ENCODE peak calls at places on chromosomes 4 and X, in seven cellular contexts. E, K, Y, R, X, C and N are unnamed samples.

GRCh38 chr4:129641179-129641578 is 545.2 kb downstream of the C4orf33 start:
- DNase-seq in X (peak; percentile 51), K (no peak), Y (peak; percentile 14), R (peak; percentile 86), C (peak; percentile 35), E (no peak), N (peak; percentile 48)

GRCh38 chrX:139905041-139905440 is 27.8 kb downstream of the ATP11C start:
- DNase-seq in X (no peak), E (no peak), R (no peak), C (no peak), Y (no peak), K (no peak), N (no peak)

GRCh38 chr4:151719045-151719743 is 41.6 kb downstream of the GATB start:
- DNase-seq in X (peak; percentile 18), R (no peak), C (no peak), K (no peak), Y (no peak), E (no peak), N (no peak)

GRCh38 chr4:38930199-38930598 is 62.6 kb downstream of the FAM114A1 start:
- DNase-seq in Y (no peak), E (no peak), R (no peak), X (peak; percentile 27), C (no peak), K (no peak), N (no peak)

GRCh38 chrX:120790118-120790517 is 85.5 kb downstream of the CT47B1 start:
- DNase-seq in X (peak; percentile 78), K (no peak), Y (no peak), E (no peak), R (peak; percentile 26), C (peak; percentile 53), N (peak; percentile 72)

GRCh38 chr4:99844048-99844447 is 27.4 kb downstream of the DAPP1 start:
- DNase-seq in E (no peak), X (no peak), R (no peak), K (no peak), Y (no peak), C (no peak), N (no peak)

GRCh38 chr4:136829298-136829697 is 703.0 kb downstream of the PCDH18 start:
- DNase-seq in K (no peak), Y (no peak), E (no peak), R (no peak), C (no peak), X (no peak), N (peak; percentile 71)

GRCh38 chr4:23629421-23629820 is 260.4 kb downstream of the PPARGC1A start:
- DNase-seq in X (no peak), Y (no peak), R (no peak), C (no peak), K (no peak), E (no peak), N (no peak)

GRCh38 chr4:15847746-15848145 is 69.6 kb downstream of the CD38 start:
- DNase-seq in C (no peak), R (no peak), E (no peak), K (no peak), X (no peak), Y (no peak), N (no peak)

GRCh38 chrX:18702362-18703195 is 4.9 kb upstream of the PPEF1 start:
- DNase-seq in C (no peak), K (no peak), Y (no peak), X (no peak), R (no peak), E (no peak), N (no peak)

GRCh38 chr4:73422458-73422752 is 13.6 kb upstream of the AFP start:
- DNase-seq in K (no peak), Y (no peak), X (no peak), R (no peak), E (no peak), C (no peak), N (no peak)

GRCh38 chrX:22800360-22800759 is 199.4 kb upstream of the DDX53 start:
- DNase-seq in K (no peak), E (no peak), Y (no peak), X (no peak), C (no peak), R (peak; percentile 4), N (no peak)

GRCh38 chr4:42397635-42398447 is 553 bp downstream of the SHISA3 start:
- DNase-seq in Y (peak; percentile 24), K (no peak), C (no peak), R (no peak), X (peak; percentile 77), E (no peak), N (peak; percentile 67)

GRCh38 chrX:31854716-31855115 is 782.9 kb upstream of the FTHL17 start:
- DNase-seq in E (no peak), X (no peak), Y (no peak), C (no peak), R (no peak), K (no peak), N (no peak)

GRCh38 chr4:154491341-154491679 is 289 bp downstream of the DCHS2 start:
- DNase-seq in X (peak; percentile 73), R (no peak), Y (no peak), C (no peak), E (no peak), K (no peak), N (peak; percentile 41)

GRCh38 chr4:1720163-1720983 is 750 bp downstream of the TMEM129 start:
- DNase-seq in R (no peak), C (no peak), E (peak; percentile 72), X (peak; percentile 77), Y (peak; percentile 56), K (no peak), N (no peak)

GRCh38 chr4:137705171-137705783 is 173.0 kb upstream of the PCDH18 start:
- DNase-seq in Y (no peak), X (no peak), E (no peak), R (peak; percentile 61), C (no peak), K (no peak), N (no peak)

GRCh38 chr4:119025440-119025839 is 110.2 kb upstream of the MYOZ2 start:
- DNase-seq in Y (no peak), C (peak; percentile 38), K (no peak), R (peak; percentile 52), X (no peak), E (peak; percentile 73), N (no peak)

GRCh38 chr4:119024102-119024501 is 111.5 kb upstream of the MYOZ2 start:
- DNase-seq in C (no peak), Y (no peak), K (no peak), X (no peak), E (no peak), R (no peak), N (peak; percentile 87)

GRCh38 chr4:119026662-119027444 is 108.8 kb upstream of the MYOZ2 start:
- DNase-seq in K (no peak), Y (peak; percentile 53), R (peak; percentile 61), X (no peak), E (no peak), C (no peak), N (no peak)

GRCh38 chr4:119027815-119028214 is 107.8 kb upstream of the MYOZ2 start:
- DNase-seq in X (no peak), K (no peak), R (no peak), Y (no peak), C (no peak), E (no peak), N (no peak)

DNA sequence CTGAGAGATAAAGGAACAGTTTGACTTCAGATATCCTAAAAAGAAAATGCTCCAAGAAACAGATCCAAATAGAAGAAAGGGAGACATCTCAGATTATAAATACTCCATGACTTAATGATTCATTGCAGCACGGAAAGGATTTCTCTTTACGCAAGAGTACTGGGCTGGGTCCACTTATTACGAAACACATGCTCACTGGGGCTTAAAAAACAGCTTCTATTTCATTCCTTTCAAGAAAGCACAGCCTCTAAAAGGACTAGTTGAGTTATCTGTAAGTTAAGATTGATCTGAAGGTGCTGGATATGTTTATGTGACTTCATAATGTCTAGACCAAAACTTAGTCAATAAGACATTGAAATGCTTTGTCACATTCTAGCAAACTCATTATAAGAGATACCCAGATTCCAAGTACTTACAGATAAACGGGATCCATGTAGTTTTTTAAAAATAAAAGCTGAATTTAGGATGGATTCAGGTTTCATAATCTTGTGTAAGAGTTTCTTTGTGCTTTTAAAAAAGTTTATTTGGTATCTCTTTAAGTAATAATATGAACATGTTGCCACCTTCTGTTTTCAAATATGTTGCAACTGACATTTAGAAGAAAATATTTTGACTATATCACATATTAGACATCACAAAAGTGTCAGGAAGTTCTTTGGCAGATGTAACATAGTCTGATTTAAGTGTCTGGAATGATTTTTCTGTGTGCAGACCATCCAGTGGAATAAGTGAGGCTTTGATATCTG is 109.5 kb upstream of the MYOZ2 start:
- DNase-seq in K (no peak), X (no peak), Y (peak; percentile 34), R (peak; percentile 87), E (no peak), C (peak; percentile 24), N (no peak)
- H3K4me1 ChIP-seq in K (no peaks in the 10 kb centered on the region), X (no peaks in the 10 kb centered on the region), Y (peaks cover 27% of the 10 kb centered on the region), R (peaks cover 33% of the 10 kb centered on the region), E (peaks cover 17% of the 10 kb centered on the region), C (no peaks in the 10 kb centered on the region), N (peaks cover 19% of the 10 kb centered on the region)

GRCh38 chr4:76993787-76994641 is 44.5 kb downstream of the SEPTIN11 start:
- DNase-seq in C (no peak), E (no peak), K (peak; percentile 34), R (no peak), X (no peak), Y (no peak), N (no peak)
- H3K4me1 ChIP-seq in C (no peaks in the 10 kb centered on the region), E (peaks cover 22% of the 10 kb centered on the region), K (peaks cover 36% of the 10 kb centered on the region), R (no peaks in the 10 kb centered on the region), X (peaks cover 11% of the 10 kb centered on the region), Y (peaks cover 20% of the 10 kb centered on the region), N (no peaks in the 10 kb centered on the region)

DNA sequence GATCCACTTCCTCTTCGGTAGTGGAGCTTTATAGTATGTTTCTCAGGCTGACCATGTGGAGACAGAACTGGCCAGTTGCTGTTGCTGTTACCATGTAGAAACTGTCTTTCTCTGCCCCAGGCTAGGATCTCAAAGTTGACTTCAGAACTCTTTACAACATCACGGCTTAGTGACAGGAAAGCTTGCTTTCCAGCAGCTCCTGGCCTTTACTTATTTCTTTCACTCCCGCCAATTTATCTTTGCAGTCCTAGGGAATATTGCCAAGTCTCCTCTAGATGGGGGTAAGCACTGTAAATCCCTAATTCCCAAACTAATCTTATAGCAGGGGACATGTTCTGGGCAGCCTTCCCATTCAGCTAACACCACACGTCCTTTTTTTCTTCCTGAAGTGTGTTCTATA is 631.6 kb downstream of the SPRY1 start:
- DNase-seq in R (no peak), Y (no peak), E (no peak), X (no peak), K (no peak), C (no peak), N (peak; percentile 25)
- H3K4me1 ChIP-seq in R (peaks cover 31% of the 10 kb centered on the region), Y (no peaks in the 10 kb centered on the region), E (no peaks in the 10 kb centered on the region), X (no peaks in the 10 kb centered on the region), K (no peaks in the 10 kb centered on the region), C (no peaks in the 10 kb centered on the region), N (no peaks in the 10 kb centered on the region)

GRCh38 chr4:76980280-76980679 is 30.7 kb downstream of the SEPTIN11 start:
- DNase-seq in C (no peak), Y (no peak), X (no peak), K (no peak), E (no peak), R (no peak), N (no peak)

GRCh38 chr4:76974150-76974549 is 24.6 kb downstream of the SEPTIN11 start:
- DNase-seq in K (no peak), R (no peak), C (no peak), Y (peak; percentile 19), E (no peak), X (no peak), N (no peak)

GRCh38 chr4:76979236-76979635 is 29.7 kb downstream of the SEPTIN11 start:
- DNase-seq in E (no peak), K (no peak), C (no peak), X (no peak), Y (no peak), R (no peak), N (no peak)

GRCh38 chr4:76977731-76978350 is 28.3 kb downstream of the SEPTIN11 start:
- DNase-seq in E (no peak), Y (no peak), C (peak; percentile 22), X (no peak), K (no peak), R (no peak), N (no peak)

GRCh38 chr4:76977113-76977512 is 27.6 kb downstream of the SEPTIN11 start:
- DNase-seq in R (no peak), C (no peak), Y (no peak), E (no peak), K (no peak), X (no peak), N (no peak)
- H3K4me1 ChIP-seq in R (peaks cover 40% of the 10 kb centered on the region), C (peaks cover 3% of the 10 kb centered on the region), Y (peaks cover 5% of the 10 kb centered on the region), E (peaks cover 32% of the 10 kb centered on the region), K (peaks cover 20% of the 10 kb centered on the region), X (peaks cover 21% of the 10 kb centered on the region), N (peaks cover 9% of the 10 kb centered on the region)